ENCODE peak calls at places on chromosomes 12 and 14, in four cellular contexts. H is tibial nerve, R is EH, Y is NCI-H1417. O is an unnamed sample.
A peak's percentile ranks its signal among the peaks of the same experiment; 100 is the strongest.

GRCh38 chr14:24259282-24260025 is 3.5 kb downstream of the TGM1 start:
- DNase-seq in R (peak; percentile 73), Y (no peak), H (no peak), O (no peak)

GRCh38 chr14:30573203-30573814 is 14.4 kb downstream of the G2E3 start:
- DNase-seq in Y (no peak), H (no peak), R (peak; percentile 62), O (no peak)

GRCh38 chr14:99647407-99647806 is 2.5 kb downstream of the HHIPL1 start:
- DNase-seq in H (no peak), R (no peak), Y (no peak), O (no peak)

GRCh38 chr14:31080060-31080459 is 53.9 kb upstream of the STRN3 start:
- DNase-seq in Y (no peak), H (no peak), R (peak; percentile 41), O (peak; percentile 10)

GRCh38 chr12:82880442-82880901 is 193.8 kb downstream of the TMTC2 start:
- DNase-seq in Y (no peak), H (no peak), R (peak; percentile 10), O (no peak)

GRCh38 chr14:61350427-61350826 is 29.0 kb downstream of the PRKCH start:
- DNase-seq in R (no peak), H (no peak), Y (no peak), O (no peak)

GRCh38 chr14:103207038-103207403 is 83.8 kb downstream of the TNFAIP2 start:
- DNase-seq in R (peak; percentile 76), Y (no peak), H (peak; percentile 88), O (peak; percentile 27)

GRCh38 chr12:50353404-50353803 is 43.0 kb downstream of the FAM186A start:
- DNase-seq in R (no peak), Y (no peak), H (no peak), O (no peak)

GRCh38 chr12:15278816-15279658 is 43.3 kb upstream of the PTPRO start:
- DNase-seq in Y (no peak), R (peak; percentile 95), H (peak; percentile 35), O (peak; percentile 85)

GRCh38 chr12:120406553-120406952 is 31.4 kb upstream of the COX6A1 start:
- DNase-seq in Y (no peak), H (no peak), R (no peak), O (no peak)

GRCh38 chr12:75564398-75564797 is 53.0 kb upstream of the KRR1 start:
- DNase-seq in R (peak; percentile 55), Y (no peak), H (no peak), O (no peak)

GRCh38 chr12:20403230-20403629 is 34.9 kb downstream of the PDE3A start:
- DNase-seq in Y (no peak), R (no peak), H (no peak), O (no peak)

GRCh38 chr14:83887871-83888270 is 1642.1 kb upstream of the FLRT2 start:
- DNase-seq in R (no peak), H (no peak), Y (no peak), O (no peak)

GRCh38 chr14:90785876-90786450 is 30.3 kb downstream of the TTC7B start:
- DNase-seq in H (no peak), R (no peak), Y (no peak), O (no peak)

GRCh38 chr14:60311417-60311816 is 62.4 kb downstream of the PPM1A start:
- DNase-seq in Y (no peak), H (peak; percentile 26), R (peak; percentile 59), O (peak; percentile 9)

GRCh38 chr12:125794401-125794800 is 729.2 kb downstream of the AACS start:
- DNase-seq in Y (no peak), H (no peak), R (no peak), O (no peak)

GRCh38 chr14:20801726-20802125 is 918 bp downstream of the RNASE1 start:
- DNase-seq in Y (no peak), H (no peak), R (no peak), O (no peak)

GRCh38 chr12:68538722-68539614 is 71.7 kb upstream of the RAP1B start:
- DNase-seq in R (peak; percentile 84), H (peak; percentile 57), Y (no peak), O (no peak)

GRCh38 chr12:2937500-2937899 is 21.7 kb upstream of the TEAD4 start:
- DNase-seq in H (no peak), Y (no peak), R (no peak), O (no peak)

GRCh38 chr12:85883763-85884162 is 9.7 kb downstream of the NTS start:
- DNase-seq in R (no peak), Y (no peak), H (no peak), O (no peak)

GRCh38 chr12:132386926-132387497 is 57.6 kb upstream of the GALNT9 start:
- DNase-seq in H (no peak), Y (no peak), R (no peak), O (no peak)

GRCh38 chr12:124531281-124531745 is 36.1 kb downstream of the NCOR2 start:
- DNase-seq in H (no peak), R (no peak), Y (peak; percentile 93), O (no peak)

GRCh38 chr14:23665302-23666016 is 29.3 kb downstream of the DHRS2 start:
- DNase-seq in H (no peak), Y (no peak), R (no peak), O (no peak)

GRCh38 chr12:102593128-102593527 is 112.8 kb upstream of the IGF1 start:
- DNase-seq in H (no peak), R (no peak), Y (no peak), O (no peak)

GRCh38 chr14:101360045-101360931 is 201.0 kb upstream of the DIO3 start:
- DNase-seq in Y (peak; percentile 23), R (peak; percentile 9), H (peak; percentile 79), O (no peak)

GRCh38 chr12:79378496-79378895 is 312.3 kb downstream of the PAWR start:
- DNase-seq in H (no peak), Y (no peak), R (peak; percentile 43), O (no peak)

GRCh38 chr12:130133851-130134562 is 28.3 kb upstream of the FZD10 start:
- DNase-seq in Y (no peak), R (no peak), H (no peak), O (no peak)

GRCh38 chr14:76333664-76334063 is 42.3 kb upstream of the ESRRB start:
- DNase-seq in H (no peak), R (no peak), Y (no peak), O (no peak)

GRCh38 chr12:91825999-91826398 is 319.6 kb downstream of the BTG1 start:
- DNase-seq in Y (no peak), H (no peak), R (no peak), O (no peak)

GRCh38 chr12:18576104-18576622 is 161.6 kb downstream of the PLCZ1 start:
- DNase-seq in R (peak; percentile 22), Y (no peak), H (no peak), O (no peak)